ENCODE peak calls at places on chromosomes 7 and 10, in ten cellular contexts. V, T, R, X, B, U, E, L, Q and N are unnamed samples. For H3K9me3, the result is how much of the 10 kb centered on the place peaks cover.

GRCh38 chr7:3029138-3029537 is 14.5 kb downstream of the CARD11 start:
- DNase-seq in T (no peak), L (no peak), X (no peak), Q (no peak), E (peak), R (peak), U (no peak), V (no peak), B (no peak), N (no peak)

GRCh38 chr10:91190388-91190870 is 30.0 kb upstream of the PCGF5 start:
- DNase-seq in R (no peak), Q (no peak), X (peak), U (no peak), L (no peak), E (no peak), V (peak), T (no peak), B (no peak), N (no peak)

GRCh38 chr7:99267530-99268360 is 4.9 kb upstream of the MYH16 start:
- DNase-seq in B (peak), T (no peak), X (peak), V (peak), Q (peak), R (no peak), L (no peak), U (no peak), E (no peak), N (no peak)

GRCh38 chr10:73842349-73842748 is 31.0 kb upstream of the NDST2 start:
- DNase-seq in B (no peak), Q (no peak), U (no peak), V (no peak), E (no peak), T (no peak), L (no peak), R (no peak), X (no peak), N (no peak)

GRCh38 chr7:134315679-134316538 is 821 bp downstream of the SLC35B4 start:
- DNase-seq in T (no peak), V (peak), Q (no peak), E (no peak), U (no peak), X (no peak), L (no peak), R (no peak), B (no peak), N (no peak)

GRCh38 chr7:73831656-73832579 is 1.1 kb downstream of the CLDN4 start:
- DNase-seq in L (no peak), Q (peak), R (no peak), B (peak), X (peak), V (no peak), U (no peak), T (peak), E (peak), N (no peak)

GRCh38 chr10:125296598-125296997 is 136.2 kb upstream of the CTBP2 start:
- DNase-seq in R (no peak), Q (no peak), V (no peak), U (no peak), L (no peak), E (no peak), X (no peak), T (no peak), B (no peak), N (no peak)

GRCh38 chr10:117168135-117168674 is 29.1 kb upstream of the KCNK18 start:
- DNase-seq in L (peak), Q (peak), B (peak), E (peak), V (peak), R (peak), X (peak), U (no peak), T (peak), N (peak)

GRCh38 chr10:5147981-5148677 is 36.8 kb downstream of the AKR1C8 start:
- DNase-seq in R (no peak), Q (no peak), B (no peak), T (no peak), L (no peak), X (no peak), U (no peak), V (no peak), E (no peak), N (no peak)

GRCh38 chr10:86779267-86780017 is 23.0 kb downstream of the BMPR1A start:
- DNase-seq in E (no peak), Q (no peak), V (peak), L (no peak), B (no peak), T (no peak), X (no peak), R (no peak), U (no peak), N (peak)

GRCh38 chr10:86773486-86773885 is 17.1 kb downstream of the BMPR1A start:
- DNase-seq in T (no peak), L (no peak), R (no peak), V (no peak), B (no peak), U (no peak), Q (no peak), E (no peak), X (no peak), N (no peak)

GRCh38 chr10:86775056-86775858 is 18.8 kb downstream of the BMPR1A start:
- DNase-seq in Q (no peak), T (no peak), B (no peak), U (no peak), L (no peak), V (no peak), R (no peak), E (no peak), X (no peak), N (no peak)

GRCh38 chr10:86770412-86770960 is 14.1 kb downstream of the BMPR1A start:
- DNase-seq in E (no peak), R (no peak), U (no peak), T (no peak), X (no peak), V (no peak), B (no peak), L (no peak), Q (no peak), N (no peak)

DNA sequence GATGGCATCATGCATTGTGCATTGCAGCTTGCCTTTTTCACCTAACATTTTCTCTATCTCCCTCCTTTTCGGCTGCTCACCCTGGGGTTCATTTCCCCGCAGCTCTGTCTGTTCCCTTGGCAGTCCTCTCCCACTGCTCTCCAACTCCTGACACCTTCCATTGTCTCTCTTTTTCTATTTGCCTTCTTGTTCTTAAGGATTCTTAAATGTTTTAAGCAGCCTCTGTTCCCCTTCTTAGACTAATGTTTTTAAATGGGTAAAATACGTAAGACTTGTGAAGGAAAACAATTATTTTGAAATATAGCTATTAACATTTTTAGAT is 19.4 kb downstream of the BMPR1A start:
- DNase-seq in T (no peak), X (no peak), B (no peak), U (no peak), Q (no peak), L (no peak), V (no peak), E (no peak), R (no peak), N (no peak)
- H3K27ac ChIP-seq in T (peak), X (no peak), B (no peak), U (no peak), Q (peak), L (no peak), V (no peak), E (no peak), R (no peak), N (peak)

GRCh38 chr10:123389520-123389919 is 235.3 kb downstream of the BUB3 start:
- DNase-seq in T (no peak), E (no peak), Q (no peak), X (no peak), V (no peak), R (no peak), U (no peak), B (no peak), L (no peak), N (no peak)

GRCh38 chr10:123391275-123392028 is 237.2 kb downstream of the BUB3 start:
- DNase-seq in U (no peak), Q (no peak), V (no peak), L (no peak), X (no peak), T (no peak), E (no peak), R (no peak), B (no peak), N (no peak)

GRCh38 chr10:123392182-123392930 is 238.2 kb downstream of the BUB3 start:
- DNase-seq in X (no peak), Q (no peak), B (no peak), R (peak), L (no peak), T (no peak), U (no peak), V (no peak), E (no peak), N (no peak)

GRCh38 chr10:123390874-123391273 is 236.7 kb downstream of the BUB3 start:
- DNase-seq in V (no peak), U (no peak), L (no peak), Q (no peak), T (no peak), E (no peak), R (no peak), X (no peak), B (no peak), N (no peak)

GRCh38 chr10:123390332-123390731 is 236.1 kb downstream of the BUB3 start:
- DNase-seq in L (no peak), T (no peak), U (no peak), B (no peak), R (no peak), Q (no peak), E (no peak), X (no peak), V (no peak), N (no peak)
- H3K9me3 ChIP-seq in L (under half), T (under half), U (under half), B (under half), R (under half), Q (under half), E (under half), X (under half), V (under half), N (under half)

GRCh38 chr10:7855205-7855604 is 36.9 kb downstream of the TAF3 start:
- DNase-seq in L (no peak), V (no peak), R (no peak), U (no peak), E (no peak), X (no peak), T (no peak), B (no peak), Q (no peak), N (no peak)

GRCh38 chr10:7857259-7857658 is 39.0 kb downstream of the TAF3 start:
- DNase-seq in T (no peak), U (no peak), E (no peak), X (peak), B (peak), Q (no peak), L (no peak), V (no peak), R (no peak), N (no peak)

GRCh38 chr10:7853226-7853891 is 35.1 kb downstream of the TAF3 start:
- DNase-seq in U (no peak), X (no peak), T (no peak), Q (no peak), V (no peak), B (no peak), R (no peak), L (no peak), E (no peak), N (no peak)

GRCh38 chr10:7856685-7857084 is 38.4 kb downstream of the TAF3 start:
- DNase-seq in Q (no peak), R (no peak), X (no peak), U (no peak), B (no peak), E (no peak), L (no peak), T (no peak), V (no peak), N (no peak)

DNA sequence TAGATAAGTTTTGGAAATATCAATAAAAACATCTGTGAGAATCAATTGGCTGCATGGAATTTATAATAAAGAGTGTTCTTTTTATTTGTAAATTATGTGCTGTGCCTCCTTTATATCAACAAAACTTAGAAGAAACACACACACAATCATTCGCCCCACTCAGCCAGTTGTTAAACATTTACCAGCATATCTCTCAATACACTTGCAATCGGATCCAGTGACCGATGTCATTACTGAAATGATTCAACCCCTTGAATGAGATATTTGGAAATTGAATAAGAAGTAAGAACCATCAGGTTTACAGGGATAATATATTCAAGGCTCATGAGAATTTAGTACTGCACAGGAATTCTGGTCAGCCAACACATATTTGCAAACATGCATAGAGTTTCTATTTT is 35.6 kb downstream of the TAF3 start:
- DNase-seq in E (no peak), T (no peak), X (no peak), R (no peak), Q (no peak), V (no peak), B (no peak), L (no peak), U (no peak), N (no peak)
- H3K27ac ChIP-seq in E (no peak), T (no peak), X (no peak), R (no peak), Q (no peak), V (no peak), B (peak), L (no peak), U (no peak), N (no peak)

DNA sequence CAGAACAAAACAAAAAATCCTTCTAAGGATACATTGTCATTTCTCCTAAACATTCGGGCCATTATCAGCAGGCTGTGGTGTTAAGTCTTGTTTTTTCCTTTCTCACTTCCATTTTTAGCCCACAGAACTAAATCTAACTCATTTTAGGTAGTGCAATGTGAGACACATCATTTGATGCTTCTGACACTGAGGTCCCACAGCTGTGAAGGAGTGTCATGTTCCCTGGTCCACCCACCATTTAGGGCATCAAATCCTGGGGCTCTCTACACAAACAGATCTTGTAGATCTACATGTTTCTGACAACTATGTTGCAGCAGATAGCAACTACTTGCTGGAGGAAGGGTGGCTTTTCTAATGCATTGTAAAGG is 232.5 kb upstream of the IGFBP3 start:
- DNase-seq in V (no peak), X (no peak), R (no peak), L (no peak), T (no peak), Q (no peak), U (no peak), E (no peak), B (no peak), N (no peak)
- H3K9me3 ChIP-seq in V (under half), X (under half), R (under half), L (under half), T (under half), Q (under half), U (under half), E (under half), B (under half), N (under half)

DNA sequence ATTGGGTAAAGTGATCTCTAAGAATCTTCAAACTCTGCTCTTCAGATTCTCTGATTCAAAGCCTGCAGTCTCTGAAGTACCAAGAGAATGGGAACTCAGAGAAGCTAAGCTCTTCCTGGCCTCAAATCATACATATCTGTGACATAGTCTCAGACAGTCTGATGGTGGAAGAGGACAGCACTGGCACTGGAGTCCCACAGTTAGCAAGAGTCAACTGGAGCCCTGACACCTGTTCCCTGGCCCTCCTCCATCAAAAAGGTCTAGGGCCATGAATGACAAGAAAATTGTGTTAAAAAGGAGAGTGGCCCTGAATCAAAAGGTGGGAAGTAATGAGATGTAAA is 37.7 kb downstream of the PRSS2 start:
- DNase-seq in L (no peak), X (no peak), U (no peak), T (no peak), Q (no peak), E (no peak), R (no peak), B (no peak), V (no peak), N (no peak)
- H3K27ac ChIP-seq in L (no peak), X (no peak), U (no peak), T (peak), Q (peak), E (peak), R (no peak), B (no peak), V (peak), N (no peak)

DNA sequence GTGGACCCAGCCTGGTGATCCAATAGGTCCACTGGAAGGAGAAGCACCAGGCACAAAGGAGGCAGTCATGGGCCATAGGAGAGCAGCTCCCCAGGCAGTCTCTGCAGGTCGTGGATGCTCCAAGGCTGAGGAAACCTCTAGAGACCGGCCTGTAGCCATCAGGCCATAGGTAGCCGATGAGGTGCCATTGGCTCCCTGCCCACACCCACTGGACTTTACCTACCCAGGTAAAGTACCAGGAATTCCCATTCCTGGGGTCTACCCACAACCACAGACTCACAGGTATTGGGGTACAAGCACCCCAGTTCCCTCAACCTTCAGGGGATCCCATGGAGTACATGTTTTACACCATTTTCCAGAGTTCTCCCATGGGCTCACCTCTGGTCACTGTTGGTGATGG is 188.0 kb upstream of the TCERG1L start:
- DNase-seq in B (no peak), R (no peak), V (no peak), L (no peak), E (no peak), Q (no peak), X (no peak), U (no peak), T (no peak), N (no peak)
- H3K9me3 ChIP-seq in B (under half), R (under half), V (under half), L (under half), E (under half), Q (under half), X (under half), U (under half), T (under half), N (under half)

DNA sequence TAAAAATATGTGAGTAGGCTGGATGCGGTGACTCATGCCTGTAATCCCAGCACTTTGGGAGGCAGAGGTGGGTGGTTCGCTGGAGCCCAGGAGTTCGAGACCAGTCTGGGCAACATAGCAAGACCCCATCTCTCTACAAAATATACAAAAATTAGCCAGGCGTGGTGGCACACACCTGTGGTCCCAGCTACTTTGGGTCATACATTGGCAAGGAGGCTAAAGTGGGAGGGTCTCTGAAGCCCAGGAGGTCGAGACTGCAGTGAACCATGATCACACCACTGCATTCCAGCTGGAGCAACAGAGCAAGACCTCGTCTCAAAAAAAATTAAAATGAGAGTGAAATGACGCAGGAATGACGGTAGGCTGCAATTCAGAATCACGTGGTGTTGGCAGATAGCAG is 64.7 kb upstream of the SH2B2 start:
- DNase-seq in L (no peak), B (no peak), Q (no peak), U (no peak), V (no peak), X (no peak), T (no peak), R (no peak), E (no peak), N (no peak)
- H3K27ac ChIP-seq in L (no peak), B (no peak), Q (no peak), U (no peak), V (peak), X (no peak), T (no peak), R (no peak), E (no peak), N (no peak)

GRCh38 chr7:158316466-158317031 is 271.1 kb downstream of the PTPRN2 start:
- DNase-seq in E (no peak), U (no peak), T (no peak), L (peak), B (no peak), V (no peak), X (no peak), Q (no peak), R (no peak), N (no peak)

GRCh38 chr7:158315326-158315725 is 272.3 kb downstream of the PTPRN2 start:
- DNase-seq in R (no peak), B (no peak), V (no peak), U (no peak), T (no peak), Q (no peak), X (no peak), L (no peak), E (no peak), N (no peak)

GRCh38 chr7:158318511-158318913 is 269.1 kb downstream of the PTPRN2 start:
- DNase-seq in E (no peak), U (no peak), B (no peak), X (no peak), T (no peak), R (no peak), L (peak), Q (no peak), V (no peak), N (no peak)

GRCh38 chr7:158315881-158316280 is 271.7 kb downstream of the PTPRN2 start:
- DNase-seq in Q (no peak), U (no peak), B (no peak), L (no peak), E (no peak), V (no peak), T (no peak), R (no peak), X (no peak), N (peak)

GRCh38 chr7:158317238-158318205 is 270.1 kb downstream of the PTPRN2 start:
- DNase-seq in B (no peak), U (no peak), R (no peak), Q (no peak), L (peak), E (no peak), T (no peak), X (no peak), V (no peak), N (no peak)
- H3K9me3 ChIP-seq in B (under half), U (under half), R (under half), Q (under half), L (under half), E (under half), T (under half), X (under half), V (under half), N (under half)